ENCODE peak calls at places on chromosomes 12 and 14, in four cellular contexts. A, T, J and O are unnamed samples.

GRCh38 chr12:110104188-110104969 is 19.8 kb upstream of the IFT81 start:
- DNase-seq in A (no peak), T (no peak), J (no peak), O (no peak)

GRCh38 chr14:34539407-34540180 is at the start of gene EAPP:
- DNase-seq in A (no peak), T (peak), J (peak), O (no peak)

GRCh38 chr12:1517007-1517406 is 77.4 kb downstream of the FBXL14 start:
- DNase-seq in A (no peak), T (no peak), J (peak), O (no peak)

GRCh38 chr14:94180655-94181271 is 6.6 kb downstream of the PPP4R4 start:
- DNase-seq in A (peak), T (no peak), J (no peak), O (peak)

GRCh38 chr12:53324113-53324778 is 2.8 kb upstream of the AAAS start:
- DNase-seq in A (no peak), T (peak), J (peak), O (no peak)

GRCh38 chr12:54558311-54558710 is 8.9 kb downstream of the PDE1B start:
- DNase-seq in A (no peak), T (no peak), J (no peak), O (no peak)

GRCh38 chr14:74616507-74616906 is 4.5 kb upstream of the LTBP2 start:
- DNase-seq in A (no peak), T (no peak), J (no peak), O (no peak)

GRCh38 chr14:35897616-35898111 is 71.5 kb downstream of the BRMS1L start:
- DNase-seq in A (peak), T (no peak), J (no peak), O (peak)

GRCh38 chr14:66104486-66104885 is 381.7 kb upstream of the CCDC196 start:
- DNase-seq in A (no peak), T (no peak), J (no peak), O (no peak)

GRCh38 chr12:13220848-13221247 is 24.3 kb downstream of the EMP1 start:
- DNase-seq in A (no peak), T (no peak), J (no peak), O (no peak)

GRCh38 chr12:57006809-57007475 is 596 bp upstream of the ZBTB39 start:
- DNase-seq in A (no peak), T (peak), J (no peak), O (no peak)

GRCh38 chr12:91681751-91682150 is 463.9 kb downstream of the BTG1 start:
- DNase-seq in A (no peak), T (no peak), J (no peak), O (no peak)

GRCh38 chr12:100234591-100235304 is 32.1 kb downstream of the DEPDC4 start:
- DNase-seq in A (peak), T (no peak), J (no peak), O (peak)

GRCh38 chr12:57389033-57389432 is 41.8 kb downstream of the R3HDM2 start:
- DNase-seq in A (no peak), T (no peak), J (no peak), O (no peak)

GRCh38 chr12:113818833-113819232 is 147.3 kb downstream of the RBM19 start:
- DNase-seq in A (no peak), T (no peak), J (peak), O (no peak)

GRCh38 chr12:124517260-124518050 is 50.0 kb downstream of the NCOR2 start:
- DNase-seq in A (peak), T (no peak), J (no peak), O (peak)

GRCh38 chr12:101552277-101552676 is 42.5 kb upstream of the MYBPC1 start:
- DNase-seq in A (no peak), T (no peak), J (no peak), O (no peak)

GRCh38 chr12:110513842-110514241 is 11.7 kb downstream of the RAD9B start:
- DNase-seq in A (no peak), T (no peak), J (no peak), O (no peak)

GRCh38 chr12:23640754-23641153 is 308.7 kb downstream of the SOX5 start:
- DNase-seq in A (peak), T (no peak), J (no peak), O (peak)

GRCh38 chr12:90619943-90620342 is 335.0 kb downstream of the CCER1 start:
- DNase-seq in A (no peak), T (no peak), J (no peak), O (no peak)

GRCh38 chr12:12701457-12701856 is 5.5 kb upstream of the GPR19 start:
- DNase-seq in A (no peak), T (no peak), J (no peak), O (no peak)